ENCODE peak calls at places on chromosome 7, in five cellular contexts. B, E, A, I and X are unnamed samples.

GRCh38 chr7:7321681-7322080 is 139.3 kb downstream of the C1GALT1 start:
- DNase-seq in I (no peak), B (no peak), A (no peak), E (no peak), X (no peak)

GRCh38 chr7:121547341-121548092 is 151.4 kb upstream of the FAM3C start:
- DNase-seq in I (no peak), B (peak), A (peak), E (no peak), X (no peak)

GRCh38 chr7:64872809-64873500 is 30.1 kb upstream of the ZNF273 start:
- DNase-seq in I (no peak), B (no peak), A (no peak), E (no peak), X (no peak)

GRCh38 chr7:139673230-139673629 is 104.6 kb downstream of the HIPK2 start:
- DNase-seq in A (no peak), E (no peak), I (peak), B (no peak), X (peak)

GRCh38 chr7:2873146-2873545 is 29.0 kb upstream of the GNA12 start:
- DNase-seq in A (no peak), I (no peak), B (no peak), E (no peak), X (no peak)

GRCh38 chr7:21690717-21691116 is 147.9 kb downstream of the DNAH11 start:
- DNase-seq in B (no peak), I (no peak), E (no peak), A (no peak), X (no peak)

GRCh38 chr7:29848941-29849340 is 42.6 kb downstream of the WIPF3 start:
- DNase-seq in E (no peak), I (no peak), A (no peak), B (no peak), X (no peak)

GRCh38 chr7:65983965-65984654 is 2.1 kb upstream of the GUSB start:
- DNase-seq in A (no peak), I (no peak), E (no peak), B (no peak), X (no peak)

GRCh38 chr7:158847451-158847866 is 8.9 kb upstream of the DYNC2I1 start:
- DNase-seq in E (no peak), B (no peak), I (no peak), A (no peak), X (peak)

GRCh38 chr7:47884675-47885074 is 63.6 kb downstream of the PKD1L1 start:
- DNase-seq in E (no peak), B (no peak), I (no peak), A (no peak), X (no peak)

GRCh38 chr7:36116347-36117200 is 36.5 kb upstream of the EEPD1 start:
- DNase-seq in B (no peak), I (no peak), A (no peak), E (no peak), X (no peak)

GRCh38 chr7:155975490-155975889 is 163.2 kb upstream of the SHH start:
- DNase-seq in E (no peak), I (no peak), B (no peak), A (no peak), X (no peak)

GRCh38 chr7:36605261-36605660 is 119.0 kb downstream of the AOAH start:
- DNase-seq in A (no peak), I (no peak), E (no peak), B (no peak), X (no peak)

GRCh38 chr7:129014501-129015101 is 40.3 kb downstream of the TNPO3 start:
- DNase-seq in E (no peak), I (no peak), A (peak), B (no peak), X (no peak)

GRCh38 chr7:54252256-54253035 is 289.7 kb upstream of the VSTM2A start:
- DNase-seq in A (no peak), B (no peak), E (no peak), I (no peak), X (no peak)

GRCh38 chr7:141649865-141650499 is 52.0 kb downstream of the DENND11 start:
- DNase-seq in B (peak), E (no peak), I (peak), A (peak), X (peak)

GRCh38 chr7:41956712-41957111 is 253.8 kb upstream of the INHBA start:
- DNase-seq in E (no peak), B (no peak), A (no peak), I (peak), X (no peak)